ENCODE peak calls at places on chromosome 14, in five cellular contexts. One of them, this sample, is unnamed.

GRCh38 chr14:77043177-77043983 is 14.9 kb upstream of the IRF2BPL start:
- DNase-seq in OCI-LY7: no peak
- DNase-seq in A549: peak
- DNase-seq in fibroblast of lung: peak
- DNase-seq in prostate gland: no peak
- DNase-seq in this sample: peak

GRCh38 chr14:101521306-101521935 is 39.9 kb upstream of the DIO3 start:
- DNase-seq in OCI-LY7: no peak
- DNase-seq in A549: no peak
- DNase-seq in fibroblast of lung: peak
- DNase-seq in prostate gland: no peak
- DNase-seq in this sample: no peak

GRCh38 chr14:60655898-60656754 is 6.8 kb upstream of the SIX1 start:
- DNase-seq in OCI-LY7: no peak
- DNase-seq in A549: no peak
- DNase-seq in fibroblast of lung: peak
- DNase-seq in prostate gland: peak
- DNase-seq in this sample: no peak

GRCh38 chr14:83556746-83557460 is 1973.0 kb upstream of the FLRT2 start:
- DNase-seq in OCI-LY7: no peak
- DNase-seq in A549: peak
- DNase-seq in fibroblast of lung: peak
- DNase-seq in prostate gland: no peak
- DNase-seq in this sample: no peak

GRCh38 chr14:54593860-54594259 is 26.9 kb downstream of the SAMD4A start:
- DNase-seq in OCI-LY7: no peak
- DNase-seq in A549: no peak
- DNase-seq in fibroblast of lung: peak
- DNase-seq in prostate gland: no peak
- DNase-seq in this sample: peak

GRCh38 chr14:81219821-81220487 is 805 bp downstream of the GTF2A1 start:
- DNase-seq in OCI-LY7: peak
- DNase-seq in A549: peak
- DNase-seq in fibroblast of lung: peak
- DNase-seq in prostate gland: peak
- DNase-seq in this sample: peak

GRCh38 chr14:90733139-90733808 is 83.0 kb downstream of the TTC7B start:
- DNase-seq in OCI-LY7: no peak
- DNase-seq in A549: no peak
- DNase-seq in fibroblast of lung: no peak
- DNase-seq in prostate gland: peak
- DNase-seq in this sample: no peak

GRCh38 chr14:23112359-23113178 is 6.5 kb downstream of the CEBPE start:
- DNase-seq in OCI-LY7: no peak
- DNase-seq in A549: no peak
- DNase-seq in fibroblast of lung: no peak
- DNase-seq in prostate gland: no peak
- DNase-seq in this sample: no peak

GRCh38 chr14:102481791-102482238 is 27.8 kb downstream of the ANKRD9 start:
- DNase-seq in OCI-LY7: no peak
- DNase-seq in A549: peak
- DNase-seq in fibroblast of lung: peak
- DNase-seq in prostate gland: peak
- DNase-seq in this sample: peak

GRCh38 chr14:91063119-91063518 is 2.7 kb upstream of the RPS6KA5 start:
- DNase-seq in OCI-LY7: peak
- DNase-seq in A549: peak
- DNase-seq in fibroblast of lung: no peak
- DNase-seq in prostate gland: no peak
- DNase-seq in this sample: no peak

GRCh38 chr14:105317546-105317945 is 3.0 kb downstream of the PACS2 start:
- DNase-seq in OCI-LY7: no peak
- DNase-seq in A549: no peak
- DNase-seq in fibroblast of lung: peak
- DNase-seq in prostate gland: no peak
- DNase-seq in this sample: no peak

GRCh38 chr14:36690301-36691020 is 28.8 kb downstream of the PAX9 start:
- DNase-seq in OCI-LY7: no peak
- DNase-seq in A549: peak
- DNase-seq in fibroblast of lung: peak
- DNase-seq in prostate gland: no peak
- DNase-seq in this sample: peak

GRCh38 chr14:94998702-94999101 is 158.6 kb downstream of the DICER1 start:
- DNase-seq in OCI-LY7: no peak
- DNase-seq in A549: peak
- DNase-seq in fibroblast of lung: no peak
- DNase-seq in prostate gland: no peak
- DNase-seq in this sample: no peak

GRCh38 chr14:106442857-106443256 is 916.5 kb downstream of the TMEM121 start:
- DNase-seq in OCI-LY7: peak
- DNase-seq in A549: no peak
- DNase-seq in fibroblast of lung: no peak
- DNase-seq in prostate gland: no peak
- DNase-seq in this sample: no peak

GRCh38 chr14:90979451-90979850 is 81.0 kb downstream of the RPS6KA5 start:
- DNase-seq in OCI-LY7: no peak
- DNase-seq in A549: no peak
- DNase-seq in fibroblast of lung: no peak
- DNase-seq in prostate gland: no peak
- DNase-seq in this sample: no peak

GRCh38 chr14:51703787-51704186 is 52.1 kb downstream of the FRMD6 start:
- DNase-seq in OCI-LY7: no peak
- DNase-seq in A549: no peak
- DNase-seq in fibroblast of lung: no peak
- DNase-seq in prostate gland: no peak
- DNase-seq in this sample: no peak

GRCh38 chr14:101478796-101479410 is 82.4 kb upstream of the DIO3 start:
- DNase-seq in OCI-LY7: no peak
- DNase-seq in A549: no peak
- DNase-seq in fibroblast of lung: no peak
- DNase-seq in prostate gland: no peak
- DNase-seq in this sample: no peak

GRCh38 chr14:71206766-71207371 is 299.6 kb downstream of the PCNX1 start:
- DNase-seq in OCI-LY7: no peak
- DNase-seq in A549: peak
- DNase-seq in fibroblast of lung: peak
- DNase-seq in prostate gland: no peak
- DNase-seq in this sample: peak

GRCh38 chr14:95253039-95253620 is 66.6 kb downstream of the CLMN start:
- DNase-seq in OCI-LY7: no peak
- DNase-seq in A549: peak
- DNase-seq in fibroblast of lung: no peak
- DNase-seq in prostate gland: no peak
- DNase-seq in this sample: no peak

GRCh38 chr14:36241183-36241582 is 64.7 kb upstream of the PTCSC3 start:
- DNase-seq in OCI-LY7: no peak
- DNase-seq in A549: no peak
- DNase-seq in fibroblast of lung: no peak
- DNase-seq in prostate gland: no peak
- DNase-seq in this sample: no peak

GRCh38 chr14:33949051-33950037 is 1.5 kb downstream of the EGLN3 start:
- DNase-seq in OCI-LY7: no peak
- DNase-seq in A549: no peak
- DNase-seq in fibroblast of lung: no peak
- DNase-seq in prostate gland: no peak
- DNase-seq in this sample: no peak

GRCh38 chr14:54589076-54589475 is 22.1 kb downstream of the SAMD4A start:
- DNase-seq in OCI-LY7: no peak
- DNase-seq in A549: no peak
- DNase-seq in fibroblast of lung: peak
- DNase-seq in prostate gland: no peak
- DNase-seq in this sample: peak

GRCh38 chr14:50340945-50341344 is 28.8 kb downstream of the DMAC2L start:
- DNase-seq in OCI-LY7: peak
- DNase-seq in A549: no peak
- DNase-seq in fibroblast of lung: no peak
- DNase-seq in prostate gland: no peak
- DNase-seq in this sample: no peak

GRCh38 chr14:92922883-92923743 is at the start of gene CHGA:
- DNase-seq in OCI-LY7: peak
- DNase-seq in A549: peak
- DNase-seq in fibroblast of lung: peak
- DNase-seq in prostate gland: no peak
- DNase-seq in this sample: peak

DNA sequence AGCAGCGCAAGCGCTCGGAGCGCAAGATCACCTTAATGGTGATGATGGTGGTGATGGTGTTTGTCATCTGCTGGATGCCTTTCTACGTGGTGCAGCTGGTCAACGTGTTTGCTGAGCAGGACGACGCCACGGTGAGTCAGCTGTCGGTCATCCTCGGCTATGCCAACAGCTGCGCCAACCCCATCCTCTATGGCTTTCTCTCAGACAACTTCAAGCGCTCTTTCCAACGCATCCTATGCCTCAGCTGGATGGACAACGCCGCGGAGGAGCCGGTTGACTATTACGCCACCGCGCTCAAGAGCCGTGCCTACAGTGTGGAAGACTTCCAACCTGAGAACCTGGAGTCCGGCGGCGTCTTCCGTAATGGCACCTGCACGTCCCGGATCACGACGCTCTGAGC is 2.5 kb downstream of the SSTR1 start:
- DNase-seq in OCI-LY7: no peak
- DNase-seq in A549: peak
- DNase-seq in fibroblast of lung: peak
- DNase-seq in prostate gland: no peak
- DNase-seq in this sample: peak
- TF ChIP-seq CTCF in OCI-LY7: no peak
- TF ChIP-seq CTCF in A549: no peak
- TF ChIP-seq CTCF in fibroblast of lung: no peak
- TF ChIP-seq CTCF in prostate gland: no peak
- TF ChIP-seq CTCF in this sample: no peak

GRCh38 chr14:99603965-99604765 is at the start of gene CCDC85C:
- DNase-seq in OCI-LY7: peak
- DNase-seq in A549: peak
- DNase-seq in fibroblast of lung: peak
- DNase-seq in prostate gland: peak
- DNase-seq in this sample: peak

GRCh38 chr14:99603471-99603933 is 505 bp downstream of the CCDC85C start:
- DNase-seq in OCI-LY7: peak
- DNase-seq in A549: peak
- DNase-seq in fibroblast of lung: peak
- DNase-seq in prostate gland: no peak
- DNase-seq in this sample: no peak

GRCh38 chr14:99602054-99602787 is 1.8 kb downstream of the CCDC85C start:
- DNase-seq in OCI-LY7: no peak
- DNase-seq in A549: peak
- DNase-seq in fibroblast of lung: peak
- DNase-seq in prostate gland: peak
- DNase-seq in this sample: no peak

GRCh38 chr14:99601301-99601945 is 2.6 kb downstream of the CCDC85C start:
- DNase-seq in OCI-LY7: no peak
- DNase-seq in A549: no peak
- DNase-seq in fibroblast of lung: peak
- DNase-seq in prostate gland: no peak
- DNase-seq in this sample: no peak

DNA sequence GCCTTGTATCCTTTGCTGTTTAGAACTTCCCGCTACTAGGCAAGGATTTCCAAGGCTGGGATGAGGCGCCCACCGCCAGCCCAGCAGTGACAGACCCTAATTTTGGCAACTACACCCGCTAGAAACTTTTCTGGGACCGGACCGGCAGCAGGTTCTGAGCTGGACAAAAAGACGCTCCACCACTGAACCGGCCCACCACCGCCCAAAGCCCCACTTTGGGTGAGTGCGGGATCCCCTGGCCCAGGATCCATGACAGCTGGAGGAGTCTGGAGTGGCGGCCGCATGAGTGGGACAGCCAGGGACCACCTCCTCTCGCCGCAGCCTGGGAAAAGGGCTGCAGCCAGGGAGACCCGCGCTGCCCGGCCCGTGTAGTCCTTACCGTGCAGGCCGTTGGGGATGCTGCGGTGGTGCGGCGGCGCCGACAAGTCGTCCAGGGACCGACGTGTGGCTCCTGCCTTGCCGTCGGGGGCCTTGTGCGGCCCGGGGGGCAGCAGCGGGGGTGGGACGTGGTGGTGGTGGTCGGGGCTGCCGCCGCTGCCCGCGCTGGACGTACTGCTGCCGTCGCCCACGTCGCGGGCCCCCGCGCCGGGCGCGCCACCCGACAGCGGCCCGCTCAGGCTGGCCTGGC is 1.1 kb downstream of the CCDC85C start:
- DNase-seq in OCI-LY7: no peak
- DNase-seq in A549: no peak
- DNase-seq in fibroblast of lung: no peak
- DNase-seq in prostate gland: no peak
- DNase-seq in this sample: no peak
- H3K27ac ChIP-seq in OCI-LY7: no peak
- H3K27ac ChIP-seq in A549: peak
- H3K27ac ChIP-seq in fibroblast of lung: no peak
- H3K27ac ChIP-seq in prostate gland: peak
- H3K27ac ChIP-seq in this sample: peak

GRCh38 chr14:103512701-103513611 is 9.7 kb downstream of the CKB start:
- DNase-seq in OCI-LY7: no peak
- DNase-seq in A549: no peak
- DNase-seq in fibroblast of lung: peak
- DNase-seq in prostate gland: peak
- DNase-seq in this sample: peak
- TF ChIP-seq CTCF in OCI-LY7: no peak
- TF ChIP-seq CTCF in A549: no peak
- TF ChIP-seq CTCF in fibroblast of lung: no peak
- TF ChIP-seq CTCF in prostate gland: no peak
- TF ChIP-seq CTCF in this sample: peak

DNA sequence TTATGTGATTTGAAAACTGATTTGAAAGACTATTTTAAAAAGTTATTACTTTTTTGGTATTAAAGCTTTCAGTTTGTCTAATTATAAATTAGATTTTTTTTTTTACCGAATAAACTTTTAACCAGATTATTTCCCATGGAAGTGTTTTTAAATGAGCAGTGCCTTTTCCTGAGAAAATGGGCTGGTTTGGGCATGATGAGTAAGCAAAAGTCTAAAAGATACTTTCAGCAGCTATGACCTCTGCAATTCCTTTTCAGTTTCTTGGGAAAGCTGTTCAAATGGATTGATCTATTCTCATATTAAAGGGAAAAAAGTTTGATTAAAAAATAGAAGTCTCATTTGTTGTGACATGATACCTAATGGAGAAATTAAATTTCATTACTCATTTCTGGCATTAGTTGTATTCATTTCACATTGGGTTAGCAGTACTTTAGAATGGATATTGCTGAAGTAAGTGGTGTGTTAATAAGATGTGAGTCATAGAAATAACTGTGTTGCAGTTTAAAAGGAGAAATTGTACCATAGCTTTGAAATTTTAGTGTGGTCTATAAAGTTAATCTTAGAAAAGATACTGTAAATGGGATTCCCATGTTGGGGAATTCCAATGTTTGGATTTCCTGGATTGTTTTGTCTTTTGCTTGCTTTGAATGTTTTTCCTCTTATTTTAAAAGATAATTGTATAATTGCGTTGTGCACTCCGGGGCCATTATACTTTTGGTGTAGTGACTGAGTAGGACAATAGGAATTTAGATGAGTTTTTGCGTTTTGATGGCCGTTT is 21.0 kb downstream of the KTN1 start:
- DNase-seq in OCI-LY7: no peak
- DNase-seq in A549: peak
- DNase-seq in fibroblast of lung: peak
- DNase-seq in prostate gland: no peak
- DNase-seq in this sample: peak
- H3K27ac ChIP-seq in OCI-LY7: no peak
- H3K27ac ChIP-seq in A549: peak
- H3K27ac ChIP-seq in fibroblast of lung: no peak
- H3K27ac ChIP-seq in prostate gland: no peak
- H3K27ac ChIP-seq in this sample: no peak

GRCh38 chr14:73027984-73028383 is 1.1 kb upstream of the ZFYVE1 start:
- DNase-seq in OCI-LY7: no peak
- DNase-seq in A549: no peak
- DNase-seq in fibroblast of lung: no peak
- DNase-seq in prostate gland: no peak
- DNase-seq in this sample: no peak
- TF ChIP-seq CTCF in OCI-LY7: no peak
- TF ChIP-seq CTCF in A549: no peak
- TF ChIP-seq CTCF in fibroblast of lung: no peak
- TF ChIP-seq CTCF in prostate gland: no peak
- TF ChIP-seq CTCF in this sample: no peak

This sample was measured in RWPE1.